ENCODE peak calls at places on chromosome 12, in seven cellular contexts. J is GM12892, C is HS-27A, Z is EL, Y is naive B cell, B is mesendoderm, I is mucosa of descending colon. O is an unnamed sample.
A peak's percentile ranks its signal among the peaks of the same experiment; 100 is the strongest.

GRCh38 chr12:109581856-109582255 is 8.3 kb downstream of the MVK start:
- DNase-seq in J (no peak), C (no peak), Z (peak; percentile 57), Y (no peak), B (no peak), I (no peak), O (no peak)

GRCh38 chr12:109951751-109952150 is 44.4 kb downstream of the GIT2 start:
- DNase-seq in J (no peak), C (peak; percentile 58), Z (peak; percentile 82), Y (no peak), B (peak; percentile 51), I (no peak), O (no peak)

GRCh38 chr12:109768901-109769670 is 55.5 kb downstream of the FAM222A start:
- DNase-seq in J (no peak), C (no peak), Z (no peak), Y (no peak), B (no peak), I (no peak), O (no peak)

GRCh38 chr12:31928246-31929139 is 30.7 kb upstream of the RESF1 start:
- DNase-seq in J (no peak), C (no peak), Z (no peak), Y (no peak), B (no peak), I (no peak), O (no peak)

GRCh38 chr12:42482086-42482819 is 107.3 kb downstream of the PRICKLE1 start:
- DNase-seq in J (no peak), C (no peak), Z (peak; percentile 34), Y (no peak), B (no peak), I (no peak), O (peak; percentile 52)

GRCh38 chr12:32843528-32844095 is 53.0 kb downstream of the PKP2 start:
- DNase-seq in J (no peak), C (no peak), Z (no peak), Y (no peak), B (peak; percentile 71), I (no peak), O (peak; percentile 31)

GRCh38 chr12:33322519-33322918 is 117.1 kb downstream of the SYT10 start:
- DNase-seq in J (no peak), C (peak; percentile 22), Z (no peak), Y (no peak), B (no peak), I (no peak), O (peak; percentile 5)

GRCh38 chr12:27333311-27334009 is 824 bp downstream of the BMAL2 start:
- DNase-seq in J (peak; percentile 34), C (no peak), Z (peak; percentile 42), Y (peak; percentile 46), B (no peak), I (peak; percentile 66), O (peak; percentile 43)

GRCh38 chr12:28222959-28223662 is 32.9 kb downstream of the CCDC91 start:
- DNase-seq in J (peak; percentile 4), C (no peak), Z (no peak), Y (peak; percentile 17), B (no peak), I (no peak), O (no peak)